ENCODE peak calls at places on chromosomes 12 and 14, in six cellular contexts. A is body of pancreas, V is OCI-LY7, T is tibial artery, B is colonic mucosa, Q is fibroblast of lung. F is an unnamed sample.

GRCh38 chr12:113416091-113416754 is 6.0 kb upstream of the SDSL start:
- DNase-seq in Q (no peak), T (peak; percentile 56), B (no peak), A (no peak), V (no peak), F (no peak)

GRCh38 chr12:3216726-3217682 is 139.8 kb downstream of the TSPAN9 start:
- DNase-seq in B (no peak), Q (peak; percentile 80), A (no peak), V (no peak), T (peak; percentile 69), F (peak; percentile 75)

GRCh38 chr12:96811083-96811482 is 96.0 kb upstream of the NEDD1 start:
- DNase-seq in V (no peak), A (no peak), T (no peak), Q (peak; percentile 97), B (no peak), F (no peak)

GRCh38 chr12:64088431-64089349 is 133.4 kb downstream of the KICS2 start:
- DNase-seq in T (peak; percentile 74), Q (peak; percentile 96), V (no peak), B (peak; percentile 81), A (peak; percentile 83), F (peak; percentile 9)

GRCh38 chr14:88463318-88463717 is 77.9 kb downstream of the SPATA7 start:
- DNase-seq in V (peak; percentile 22), B (peak; percentile 44), T (no peak), A (no peak), Q (no peak), F (no peak)

GRCh38 chr14:80615831-80616230 is 325.7 kb downstream of the CEP128 start:
- DNase-seq in T (no peak), B (no peak), V (no peak), A (no peak), Q (no peak), F (no peak)

GRCh38 chr14:61585598-61586538 is 109.4 kb upstream of the HIF1A start:
- DNase-seq in A (peak; percentile 87), Q (peak; percentile 84), B (peak; percentile 76), V (no peak), T (peak; percentile 76), F (peak; percentile 91)

GRCh38 chr12:121388421-121388981 is 11.4 kb upstream of the RNF34 start:
- DNase-seq in V (no peak), A (no peak), B (no peak), Q (peak; percentile 86), T (no peak), F (no peak)

GRCh38 chr12:22821985-22822384 is 197.0 kb downstream of the ETNK1 start:
- DNase-seq in B (no peak), T (no peak), V (no peak), Q (peak; percentile 59), A (no peak), F (no peak)

GRCh38 chr12:2532647-2533435 is 261.9 kb upstream of the FKBP4 start:
- DNase-seq in B (no peak), T (no peak), A (no peak), V (no peak), Q (no peak), F (no peak)

GRCh38 chr12:19744760-19745218 is 305.5 kb downstream of the AEBP2 start:
- DNase-seq in A (no peak), V (no peak), B (no peak), T (no peak), Q (peak; percentile 91), F (no peak)

GRCh38 chr12:11705010-11705409 is 55.5 kb downstream of the ETV6 start:
- DNase-seq in Q (peak; percentile 95), A (peak; percentile 52), V (no peak), B (no peak), T (no peak), F (no peak)

GRCh38 chr14:42523656-42524055 is 917.0 kb downstream of the LRFN5 start:
- DNase-seq in B (no peak), A (no peak), Q (no peak), T (no peak), V (no peak), F (no peak)

GRCh38 chr12:124902916-124903315 is 11.5 kb downstream of the UBC start:
- DNase-seq in V (peak; percentile 43), A (no peak), T (no peak), B (no peak), Q (no peak), F (no peak)

GRCh38 chr14:35331605-35332516 is 39.7 kb downstream of the PSMA6 start:
- DNase-seq in T (no peak), A (peak; percentile 75), V (no peak), Q (peak; percentile 69), B (peak; percentile 80), F (no peak)

GRCh38 chr12:74129702-74130101 is 407.9 kb upstream of the ATXN7L3B start:
- DNase-seq in A (no peak), T (no peak), V (no peak), Q (peak; percentile 11), B (no peak), F (no peak)

GRCh38 chr12:78530065-78530765 is 334.4 kb upstream of the SYT1 start:
- DNase-seq in B (no peak), T (no peak), Q (peak; percentile 83), A (no peak), V (no peak), F (no peak)

GRCh38 chr14:53183611-53184010 is 30.5 kb upstream of the DDHD1 start:
- DNase-seq in Q (peak; percentile 43), V (no peak), T (no peak), B (no peak), A (no peak), F (no peak)

GRCh38 chr12:94079965-94080683 is 68.3 kb upstream of the PLXNC1 start:
- DNase-seq in B (no peak), Q (no peak), V (no peak), A (no peak), T (no peak), F (no peak)

GRCh38 chr12:103561174-103561573 is 25.9 kb upstream of the STAB2 start:
- DNase-seq in B (no peak), T (no peak), Q (peak; percentile 58), V (no peak), A (no peak), F (no peak)

GRCh38 chr12:105462841-105463240 is 132.3 kb downstream of the C12orf75 start:
- DNase-seq in V (no peak), T (no peak), A (no peak), Q (peak; percentile 80), B (no peak), F (no peak)

GRCh38 chr14:87529081-87529480 is 463.9 kb downstream of the GALC start:
- DNase-seq in T (no peak), A (no peak), Q (no peak), V (no peak), B (no peak), F (no peak)

GRCh38 chr14:73463411-73463810 is 5.1 kb upstream of the NUMB start:
- DNase-seq in V (no peak), Q (peak; percentile 92), T (peak; percentile 73), B (no peak), A (peak; percentile 34), F (peak; percentile 32)

GRCh38 chr12:54394281-54394719 is 9.8 kb upstream of the ZNF385A start:
- DNase-seq in V (peak; percentile 76), Q (peak; percentile 34), A (peak; percentile 54), B (peak; percentile 76), T (no peak), F (no peak)

GRCh38 chr12:107404981-107405380 is 280.6 kb upstream of the PWP1 start:
- DNase-seq in A (no peak), Q (peak; percentile 44), V (peak; percentile 58), T (no peak), B (peak; percentile 29), F (peak; percentile 22)

GRCh38 chr14:41597647-41598046 is 9.0 kb upstream of the LRFN5 start:
- DNase-seq in A (peak; percentile 74), B (no peak), T (no peak), V (no peak), Q (no peak), F (no peak)

GRCh38 chr12:83971781-83972180 is 940.8 kb downstream of the SLC6A15 start:
- DNase-seq in Q (no peak), T (no peak), B (no peak), A (no peak), V (no peak), F (no peak)

GRCh38 chr12:38154096-38155019 is 162.2 kb upstream of the ALG10B start:
- DNase-seq in Q (no peak), B (no peak), A (no peak), V (no peak), T (no peak), F (no peak)

GRCh38 chr12:126558810-126559209 is 1493.6 kb downstream of the AACS start:
- DNase-seq in B (no peak), A (no peak), T (no peak), Q (no peak), V (no peak), F (no peak)

GRCh38 chr12:113114447-113115178 is 20.9 kb downstream of the RASAL1 start:
- DNase-seq in B (no peak), Q (no peak), T (no peak), V (no peak), A (no peak), F (no peak)

GRCh38 chr12:102197789-102198188 is at the start of gene PMCH:
- DNase-seq in A (no peak), B (no peak), V (no peak), Q (peak; percentile 74), T (no peak), F (no peak)

GRCh38 chr12:28973491-28973890 is 175.6 kb upstream of the FAR2 start:
- DNase-seq in A (no peak), T (no peak), B (no peak), V (no peak), Q (peak; percentile 76), F (no peak)
- H3K4me3 ChIP-seq in A (no peak overlapping the region), T (no peak overlapping the region), B (no peak overlapping the region), V (no peak overlapping the region), Q (no peak overlapping the region), F (no peak overlapping the region)

DNA sequence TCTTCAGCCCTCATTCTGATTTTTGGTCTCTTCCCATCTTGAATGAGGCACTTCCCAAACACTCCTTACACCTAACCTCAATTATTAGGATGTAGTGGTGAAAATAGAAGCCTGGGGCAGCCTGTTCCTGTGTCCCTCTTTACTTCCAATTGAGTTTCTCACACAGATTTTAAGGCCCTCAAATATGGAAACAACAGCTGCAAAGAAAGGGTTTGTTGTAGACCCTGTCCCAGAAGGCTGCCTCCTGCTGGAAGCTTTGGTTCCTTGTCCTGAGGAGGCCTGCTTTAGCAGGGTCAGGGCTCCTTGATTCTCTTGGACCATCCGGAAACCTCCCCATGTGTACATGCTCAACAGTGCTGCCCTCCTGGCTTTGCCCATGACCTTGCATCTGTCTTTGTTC is 101.3 kb downstream of the TGFB3 start:
- DNase-seq in V (no peak), T (no peak), A (no peak), B (no peak), Q (no peak), F (no peak)
- TF ChIP-seq CTCF in V (peak; percentile 30), T (no peak), A (no peak), B (no peak), Q (no peak), F (no peak)

DNA sequence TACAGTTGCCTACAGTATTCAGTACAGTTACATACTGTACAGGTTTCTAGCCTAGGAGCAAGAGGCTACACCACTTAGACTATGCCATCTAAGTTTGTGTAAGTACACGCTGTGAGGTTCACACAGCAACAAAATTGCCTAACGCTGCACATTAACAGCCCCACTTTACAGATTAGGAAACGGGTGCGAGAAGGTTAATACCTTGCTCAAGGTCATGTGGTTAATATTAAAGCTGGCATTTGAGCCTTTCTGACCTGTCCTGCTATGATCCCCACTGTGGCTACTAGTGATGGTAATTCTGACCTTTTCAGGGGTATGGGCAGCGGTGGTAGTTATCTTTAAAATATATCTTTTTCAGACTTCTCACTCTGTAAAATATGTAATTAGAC is 20.9 kb downstream of the ACVR1B start:
- DNase-seq in B (no peak), T (no peak), V (no peak), Q (no peak), A (no peak), F (no peak)
- H3K4me1 ChIP-seq in B (peaks cover 6% of the 10 kb centered on the region), T (peaks cover 34% of the 10 kb centered on the region), V (peaks cover 23% of the 10 kb centered on the region), Q (peaks cover 13% of the 10 kb centered on the region), A (peaks cover 85% of the 10 kb centered on the region), F (peaks cover 27% of the 10 kb centered on the region)

GRCh38 chr14:90330203-90331196 is 1.2 kb downstream of the NRDE2 start:
- DNase-seq in Q (no peak), B (no peak), T (no peak), A (no peak), V (no peak), F (no peak)
- H3K4me3 ChIP-seq in Q (peak overlapping the region; percentile 93), B (peak overlapping the region; percentile 51), T (peak overlapping the region; percentile 64), A (no peak overlapping the region), V (peak overlapping the region; percentile 89), F (peak overlapping the region; percentile 81)

F was measured in ascending aorta.